ENCODE peak calls at places on chromosomes 6 and 20, in ten cellular contexts. N, D, U, W, I, L, K, G, F and Z are unnamed samples.

GRCh38 chr6:154460306-154461071 is 50.0 kb downstream of the CNKSR3 start:
- DNase-seq in L (no peak), I (peak; percentile 39), W (no peak), G (no peak), N (no peak), U (no peak), K (no peak), F (no peak), D (no peak), Z (no peak)

GRCh38 chr6:121780325-121781313 is 345.2 kb downstream of the GJA1 start:
- DNase-seq in K (no peak), W (no peak), U (no peak), D (peak; percentile 59), F (no peak), N (no peak), L (no peak), G (no peak), I (peak; percentile 73), Z (no peak)

GRCh38 chr6:88166901-88167624 is 916 bp upstream of the CNR1 start:
- DNase-seq in D (peak; percentile 67), W (no peak), N (no peak), F (no peak), U (no peak), I (no peak), K (no peak), G (peak; percentile 21), L (no peak), Z (no peak)

GRCh38 chr6:4402477-4402976 is 267.2 kb upstream of the ECI2 start:
- DNase-seq in I (peak; percentile 46), N (no peak), G (no peak), W (no peak), L (no peak), U (peak; percentile 56), F (no peak), D (no peak), K (no peak), Z (no peak)

GRCh38 chr6:168188974-168189678 is 110.1 kb upstream of the FRMD1 start:
- DNase-seq in G (no peak), N (no peak), D (no peak), K (no peak), W (no peak), L (no peak), I (no peak), F (no peak), U (no peak), Z (no peak)

GRCh38 chr20:24773751-24774201 is 175.3 kb upstream of the CST7 start:
- DNase-seq in I (peak; percentile 90), W (no peak), U (peak; percentile 45), L (no peak), D (no peak), F (no peak), G (no peak), N (no peak), K (peak; percentile 46), Z (no peak)

GRCh38 chr6:158996863-158997262 is 3.1 kb downstream of the RSPH3 start:
- DNase-seq in I (no peak), D (no peak), G (no peak), N (no peak), K (no peak), U (no peak), F (no peak), L (no peak), W (no peak), Z (no peak)

GRCh38 chr6:43760799-43761168 is 9.2 kb upstream of the VEGFA start:
- DNase-seq in F (no peak), L (no peak), U (no peak), G (no peak), W (no peak), K (no peak), N (no peak), I (no peak), D (no peak), Z (no peak)

GRCh38 chr6:88246654-88247053 is 80.5 kb upstream of the CNR1 start:
- DNase-seq in L (no peak), D (no peak), F (no peak), W (no peak), U (no peak), I (no peak), K (no peak), N (no peak), G (no peak), Z (no peak)

GRCh38 chr20:45117581-45117980 is 2.6 kb upstream of the WFDC5 start:
- DNase-seq in I (no peak), U (no peak), G (no peak), L (no peak), N (no peak), W (no peak), F (no peak), K (no peak), D (no peak), Z (no peak)

GRCh38 chr6:166595061-166595780 is 8.7 kb upstream of the RAMACL start:
- DNase-seq in G (no peak), D (no peak), W (no peak), K (no peak), F (no peak), I (peak; percentile 44), N (no peak), L (no peak), U (no peak), Z (no peak)

GRCh38 chr6:158758941-158759479 is 60.2 kb downstream of the EZR start:
- DNase-seq in D (no peak), L (no peak), F (no peak), K (no peak), I (no peak), W (no peak), U (no peak), G (no peak), N (no peak), Z (no peak)

GRCh38 chr6:14671261-14671681 is 553.7 kb downstream of the CD83 start:
- DNase-seq in F (no peak), U (no peak), G (no peak), D (no peak), N (no peak), L (no peak), I (peak; percentile 74), K (no peak), W (no peak), Z (no peak)

GRCh38 chr6:70673601-70674000 is 5.9 kb downstream of the SMAP1 start:
- DNase-seq in U (peak; percentile 24), G (no peak), K (no peak), N (no peak), D (no peak), W (no peak), F (no peak), I (no peak), L (no peak), Z (no peak)

GRCh38 chr6:148628251-148628650 is 118.6 kb upstream of the UST start:
- DNase-seq in U (no peak), L (no peak), D (no peak), W (no peak), G (no peak), F (no peak), N (no peak), I (no peak), K (no peak), Z (no peak)

GRCh38 chr6:143536866-143537691 is 25.6 kb upstream of the FUCA2 start:
- DNase-seq in G (peak; percentile 34), N (peak; percentile 57), K (peak; percentile 39), W (peak; percentile 42), U (peak; percentile 37), L (peak; percentile 35), F (peak; percentile 13), I (peak; percentile 46), D (peak; percentile 86), Z (no peak)

GRCh38 chr20:62545271-62545670 is 69.5 kb upstream of the GATA5 start:
- DNase-seq in I (no peak), K (no peak), D (no peak), W (no peak), G (no peak), U (no peak), F (no peak), N (no peak), L (no peak), Z (no peak)

GRCh38 chr20:38110525-38111178 is 54.4 kb downstream of the TGM2 start:
- DNase-seq in F (no peak), G (no peak), N (no peak), D (no peak), W (no peak), K (no peak), L (no peak), I (no peak), U (no peak), Z (no peak)

GRCh38 chr6:53377793-53378192 is 29.0 kb upstream of the ELOVL5 start:
- DNase-seq in W (no peak), U (no peak), L (no peak), D (no peak), N (no peak), I (no peak), K (no peak), G (no peak), F (no peak), Z (no peak)

GRCh38 chr6:159654483-159655098 is 38.5 kb downstream of the SOD2 start:
- DNase-seq in W (no peak), K (peak; percentile 53), D (no peak), G (peak; percentile 29), I (peak; percentile 37), N (no peak), F (peak; percentile 15), L (no peak), U (peak; percentile 31), Z (peak; percentile 61)

GRCh38 chr6:10276106-10276505 is 138.8 kb downstream of the TFAP2A start:
- DNase-seq in D (no peak), F (no peak), U (peak; percentile 38), L (no peak), N (no peak), G (no peak), I (peak; percentile 29), K (peak; percentile 37), W (no peak), Z (no peak)

GRCh38 chr6:154071711-154072110 is 32.7 kb downstream of the OPRM1 start:
- DNase-seq in U (no peak), W (no peak), K (no peak), L (no peak), D (no peak), F (no peak), N (no peak), I (peak; percentile 41), G (no peak), Z (no peak)

GRCh38 chr20:20814685-20815084 is 102.2 kb upstream of the RALGAPA2 start:
- DNase-seq in W (no peak), K (no peak), I (peak; percentile 60), F (no peak), U (no peak), L (no peak), G (no peak), D (no peak), N (no peak), Z (no peak)

GRCh38 chr20:61608275-61609085 is 356.4 kb downstream of the CDH4 start:
- DNase-seq in K (no peak), G (no peak), L (no peak), I (no peak), N (no peak), W (no peak), F (peak; percentile 83), D (no peak), U (peak; percentile 72), Z (no peak)